ENCODE peak calls at places on chromosomes 5 and 9, in eight cellular contexts. C is stomach, Q is HCT116, T is testis, K is mammary epithelial cell, B is uterus, Z is spleen, H is epithelial cell of esophagus. O is an unnamed sample.

GRCh38 chr9:93557366-93558137 is 18.8 kb upstream of the PHF2 start:
- DNase-seq in C (no peak), Q (no peak), T (no peak), K (no peak), B (no peak), Z (no peak), H (no peak), O (no peak)

GRCh38 chr5:79070002-79070567 is 518 bp downstream of the BHMT2 start:
- DNase-seq in C (no peak), Q (no peak), T (peak), K (no peak), B (peak), Z (no peak), H (no peak), O (no peak)

GRCh38 chr5:143682221-143682620 is 129.7 kb upstream of the HMHB1 start:
- DNase-seq in C (no peak), Q (no peak), T (no peak), K (no peak), B (no peak), Z (no peak), H (no peak), O (no peak)

GRCh38 chr5:38468202-38468656 is 88.2 kb downstream of the LIFR start:
- DNase-seq in C (no peak), Q (peak), T (no peak), K (peak), B (peak), Z (no peak), H (peak), O (no peak)

GRCh38 chr5:1838013-1838412 is 36.8 kb downstream of the NDUFS6 start:
- DNase-seq in C (no peak), Q (no peak), T (no peak), K (no peak), B (no peak), Z (peak), H (no peak), O (no peak)

GRCh38 chr5:96942911-96943310 is 7.0 kb downstream of the LNPEP start:
- DNase-seq in C (no peak), Q (no peak), T (no peak), K (peak), B (no peak), Z (no peak), H (no peak), O (no peak)

GRCh38 chr9:12815895-12816294 is 41.1 kb downstream of the LURAP1L start:
- DNase-seq in C (no peak), Q (no peak), T (no peak), K (no peak), B (no peak), Z (no peak), H (peak), O (no peak)

GRCh38 chr5:180113660-180114303 is 42.2 kb upstream of the RNF130 start:
- DNase-seq in C (no peak), Q (no peak), T (no peak), K (no peak), B (no peak), Z (no peak), H (no peak), O (no peak)

GRCh38 chr5:173888473-173889135 is 455 bp downstream of the CPEB4 start:
- DNase-seq in C (no peak), Q (no peak), T (no peak), K (no peak), B (no peak), Z (peak), H (peak), O (no peak)
- H3K4me3 ChIP-seq in C (peak), Q (peak), T (peak), K (peak), B (peak), Z (peak), H (peak), O (peak)

DNA sequence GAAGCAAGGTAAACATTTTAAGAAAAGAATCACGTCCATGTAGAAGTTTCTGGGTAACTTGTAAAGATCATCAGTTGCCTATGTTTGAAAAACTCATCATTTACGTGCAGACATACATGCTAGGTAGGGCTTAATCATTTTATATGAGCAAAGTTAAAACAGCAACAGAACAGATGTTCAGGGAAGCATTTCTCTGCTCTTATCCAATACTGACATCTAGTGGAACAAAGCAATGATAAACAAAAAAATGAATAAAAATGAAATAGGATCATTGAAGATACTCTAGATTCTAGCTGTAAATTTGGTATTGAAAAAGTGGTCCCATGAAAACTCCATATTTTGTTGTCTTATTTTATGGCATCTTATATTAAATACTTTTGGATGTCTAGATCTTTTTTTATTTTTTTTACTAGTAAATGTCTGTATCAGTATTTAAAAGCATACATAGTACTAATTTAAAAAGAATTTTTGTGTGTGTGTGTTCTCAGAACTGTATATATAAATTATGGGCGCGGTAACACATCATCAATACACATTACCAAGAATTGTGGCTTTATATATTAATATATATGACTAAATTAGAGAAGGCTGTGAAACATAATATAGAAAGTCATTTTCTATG is 1050.2 kb downstream of the CDH12 start:
- DNase-seq in C (no peak), Q (no peak), T (no peak), K (peak), B (no peak), Z (no peak), H (peak), O (no peak)
- TF ChIP-seq CTCF in C (no peak), Q (no peak), T (peak), K (peak), B (peak), Z (no peak), H (peak), O (peak)

DNA sequence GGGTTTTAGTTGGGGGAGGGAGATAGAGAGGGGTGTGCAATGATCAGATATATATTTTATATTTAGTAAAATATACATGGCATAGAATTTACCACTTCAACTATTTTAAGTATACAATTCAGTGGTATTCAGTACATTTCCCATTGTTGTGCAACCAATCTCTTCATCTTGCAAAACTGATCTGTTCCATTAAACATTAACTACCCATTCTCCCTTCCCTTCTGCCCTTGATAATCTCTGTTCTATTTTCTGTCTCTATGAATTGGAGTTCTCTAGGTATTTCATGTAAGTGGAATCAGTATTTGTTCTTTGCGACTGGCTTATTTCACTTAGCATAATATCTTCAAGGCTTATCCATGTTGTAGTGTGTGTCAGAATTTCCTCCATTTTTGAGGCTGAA is 38.6 kb downstream of the TGFBI start:
- DNase-seq in C (no peak), Q (no peak), T (no peak), K (no peak), B (no peak), Z (no peak), H (no peak), O (no peak)
- H3K4me3 ChIP-seq in C (no peak), Q (no peak), T (no peak), K (no peak), B (no peak), Z (no peak), H (no peak), O (no peak)

GRCh38 chr5:54551292-54551691 is 33.7 kb downstream of the SNX18 start:
- DNase-seq in C (no peak), Q (no peak), T (no peak), K (no peak), B (no peak), Z (no peak), H (no peak), O (no peak)

GRCh38 chr5:54551906-54552305 is 34.3 kb downstream of the SNX18 start:
- DNase-seq in C (no peak), Q (no peak), T (no peak), K (no peak), B (no peak), Z (no peak), H (no peak), O (no peak)

GRCh38 chr5:54552446-54552845 is 34.9 kb downstream of the SNX18 start:
- DNase-seq in C (no peak), Q (no peak), T (no peak), K (no peak), B (no peak), Z (no peak), H (no peak), O (no peak)

GRCh38 chr5:54556136-54556535 is 38.6 kb downstream of the SNX18 start:
- DNase-seq in C (no peak), Q (no peak), T (no peak), K (no peak), B (no peak), Z (no peak), H (no peak), O (no peak)

GRCh38 chr5:54553659-54554207 is 36.2 kb downstream of the SNX18 start:
- DNase-seq in C (no peak), Q (no peak), T (no peak), K (no peak), B (no peak), Z (no peak), H (no peak), O (no peak)
- TF ChIP-seq CTCF in C (no peak), Q (no peak), T (no peak), K (no peak), B (no peak), Z (no peak), H (no peak), O (no peak)

DNA sequence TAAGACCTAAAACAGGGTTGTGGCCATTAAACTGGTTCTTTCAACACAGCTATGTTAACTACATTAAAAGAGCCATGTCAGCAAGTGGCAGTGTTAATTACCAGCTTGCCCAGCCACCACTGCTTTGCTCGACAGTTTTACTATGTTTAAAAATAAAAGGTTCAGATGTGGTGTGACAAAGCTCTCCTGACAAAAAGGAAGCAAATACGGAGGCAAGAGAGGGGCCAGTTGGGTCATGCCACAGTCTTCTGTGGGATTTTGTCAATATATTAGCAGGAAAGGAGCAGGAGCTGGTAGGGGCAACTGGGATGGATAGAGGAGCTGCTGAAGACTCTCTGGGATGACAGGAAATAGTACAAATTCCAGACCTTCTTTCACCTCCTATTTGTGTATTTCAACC is 113.5 kb upstream of the PCA3 start:
- DNase-seq in C (no peak), Q (no peak), T (no peak), K (no peak), B (no peak), Z (no peak), H (no peak), O (no peak)
- H3K4me3 ChIP-seq in C (no peak), Q (no peak), T (no peak), K (no peak), B (no peak), Z (peak), H (no peak), O (no peak)

GRCh38 chr9:112572416-112572815 is 85.8 kb downstream of the KIAA1958 start:
- DNase-seq in C (no peak), Q (no peak), T (no peak), K (no peak), B (no peak), Z (no peak), H (no peak), O (no peak)

GRCh38 chr9:112571624-112572341 is 85.2 kb downstream of the KIAA1958 start:
- DNase-seq in C (no peak), Q (no peak), T (no peak), K (no peak), B (no peak), Z (no peak), H (no peak), O (no peak)

GRCh38 chr9:112569186-112569585 is 82.6 kb downstream of the KIAA1958 start:
- DNase-seq in C (no peak), Q (no peak), T (no peak), K (peak), B (no peak), Z (no peak), H (peak), O (no peak)

GRCh38 chr9:112570731-112571167 is 84.1 kb downstream of the KIAA1958 start:
- DNase-seq in C (peak), Q (no peak), T (peak), K (no peak), B (no peak), Z (no peak), H (no peak), O (no peak)

DNA sequence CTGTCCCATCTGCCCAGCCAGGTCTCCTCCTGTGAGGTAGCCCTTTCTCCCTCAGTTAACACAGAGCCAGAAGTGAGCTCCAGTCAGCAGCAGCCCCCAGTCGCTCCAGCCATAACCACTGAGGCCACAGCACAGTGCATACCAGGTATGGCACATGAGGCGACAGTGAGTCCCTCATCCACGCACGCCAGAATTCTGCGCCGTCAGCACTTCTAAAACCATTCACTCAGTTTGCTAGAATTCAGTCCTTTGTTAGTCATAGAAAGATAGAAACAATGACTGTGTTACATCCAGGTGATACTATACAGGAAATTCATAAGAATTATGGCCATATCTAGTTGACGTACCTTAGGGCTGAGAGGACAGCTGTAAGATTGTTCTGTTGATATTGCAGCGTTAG is 88.5 kb downstream of the KIAA1958 start:
- DNase-seq in C (no peak), Q (no peak), T (no peak), K (no peak), B (no peak), Z (no peak), H (no peak), O (no peak)
- TF ChIP-seq CTCF in C (no peak), Q (no peak), T (no peak), K (no peak), B (no peak), Z (no peak), H (no peak), O (no peak)

DNA sequence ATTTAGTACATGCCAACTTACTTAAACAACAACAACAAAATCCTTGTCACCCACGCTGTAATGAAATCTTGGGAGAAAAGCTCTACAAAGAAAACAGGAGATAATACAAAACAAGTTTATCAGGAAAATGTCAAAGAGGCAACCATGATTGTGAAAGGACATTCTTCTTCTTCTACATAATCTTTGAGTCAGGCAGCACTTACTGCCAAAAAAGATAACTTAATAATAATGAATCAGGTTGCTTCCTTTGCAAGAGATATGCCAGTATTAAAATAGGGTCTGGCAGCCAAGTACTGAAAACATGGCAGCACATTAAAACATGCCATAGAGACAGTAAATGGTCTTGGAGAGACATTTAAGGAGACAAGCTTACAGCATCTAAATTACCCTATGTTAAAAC is 1573.4 kb downstream of the EFNA5 start:
- DNase-seq in C (no peak), Q (no peak), T (no peak), K (no peak), B (no peak), Z (no peak), H (peak), O (no peak)
- H3K4me3 ChIP-seq in C (no peak), Q (no peak), T (no peak), K (no peak), B (no peak), Z (no peak), H (no peak), O (no peak)

GRCh38 chr5:172816887-172817418 is 17.1 kb upstream of the ERGIC1 start:
- DNase-seq in C (no peak), Q (no peak), T (no peak), K (peak), B (peak), Z (no peak), H (peak), O (no peak)
- TF ChIP-seq CTCF in C (no peak), Q (no peak), T (no peak), K (no peak), B (no peak), Z (no peak), H (no peak), O (no peak)

GRCh38 chr9:120792898-120793765 is at the start of gene FBXW2:
- DNase-seq in C (peak), Q (peak), T (peak), K (peak), B (peak), Z (peak), H (peak), O (peak)

GRCh38 chr9:120787906-120788305 is 5.3 kb downstream of the FBXW2 start:
- DNase-seq in C (no peak), Q (no peak), T (no peak), K (no peak), B (no peak), Z (no peak), H (no peak), O (no peak)

GRCh38 chr9:120791161-120791560 is 2.1 kb downstream of the FBXW2 start:
- DNase-seq in C (no peak), Q (no peak), T (no peak), K (no peak), B (no peak), Z (no peak), H (no peak), O (no peak)
- H3K4me3 ChIP-seq in C (no peak), Q (no peak), T (no peak), K (no peak), B (no peak), Z (peak), H (no peak), O (no peak)